ENCODE peak calls at places on chromosomes 4 and X, in eight cellular contexts. E is stimulated activated effector memory CD8-positive, alpha-beta T cell treated with anti-CD3 and anti-CD28 coated beads, Interleukin-12 subunit alpha, Interleukin-12 subunit beta, amount 100 ng/mL, for 72 hours; I is astrocyte of the spinal cord; A is iris pigment epithelial cell; Z is HS-27A; K is stimulated activated CD4-positive, alpha-beta T cell treated with anti-CD3 and anti-CD28 coated beads, Interleukin-15, amount 100 ng/mL, for 1 hour; N is NCI-H1092; V is NCI-H510A treated with DMSO at 0.1 percent for 48 hours. R is an unnamed sample.

GRCh38 chrX:34426334-34426733 is 230.8 kb downstream of the TMEM47 start:
- DNase-seq in I (no peak), N (no peak), Z (no peak), E (no peak), V (no peak), K (no peak), A (no peak), R (peak; percentile 48)

GRCh38 chr4:172830295-172830764 is 338.3 kb upstream of the GALNT7 start:
- DNase-seq in N (peak; percentile 24), K (no peak), Z (no peak), A (peak; percentile 7), E (no peak), I (peak; percentile 34), V (no peak), R (peak; percentile 63)

GRCh38 chrX:39755152-39756032 is 342.4 kb downstream of the BCOR start:
- DNase-seq in N (peak; percentile 38), K (no peak), I (peak; percentile 98), V (peak; percentile 77), A (peak; percentile 94), E (no peak), Z (peak; percentile 67), R (no peak)

GRCh38 chr4:156999175-156999517 is 27.5 kb upstream of the PDGFC start:
- DNase-seq in A (peak; percentile 98), K (no peak), Z (peak; percentile 100), V (no peak), E (no peak), I (peak; percentile 98), N (no peak), R (peak; percentile 24)

GRCh38 chrX:143788265-143788664 is 67.7 kb upstream of the SPANXN2 start:
- DNase-seq in I (peak; percentile 43), A (peak; percentile 29), V (no peak), E (no peak), N (peak; percentile 7), Z (no peak), K (no peak), R (peak; percentile 1)

GRCh38 chrX:132636080-132636479 is 147.2 kb upstream of the MBNL3 start:
- DNase-seq in E (no peak), A (peak; percentile 6), I (peak; percentile 14), N (no peak), Z (no peak), K (no peak), V (peak; percentile 45), R (peak; percentile 3)

GRCh38 chrX:78571849-78572248 is 87.3 kb downstream of the RTL3 start:
- DNase-seq in N (no peak), Z (no peak), I (no peak), A (no peak), E (no peak), K (no peak), V (no peak), R (no peak)

GRCh38 chr4:83340692-83341343 is 6.2 kb upstream of the HPSE start:
- DNase-seq in V (no peak), K (no peak), E (no peak), I (no peak), A (no peak), Z (no peak), N (no peak), R (no peak)

GRCh38 chr4:70753630-70754029 is 31.9 kb downstream of the RUFY3 start:
- DNase-seq in K (no peak), I (no peak), V (no peak), A (no peak), Z (no peak), E (no peak), N (no peak), R (no peak)

GRCh38 chr4:110108470-110108869 is 89.9 kb downstream of the ELOVL6 start:
- DNase-seq in A (no peak), Z (no peak), N (no peak), K (no peak), V (no peak), I (no peak), E (no peak), R (no peak)